ENCODE peak calls at places on chromosomes 1 and 21, in six cellular contexts. K is K562, H is GM23338, W is HCT116, F is HepG2, T is endothelial cell of umbilical vein. D is an unnamed sample.

GRCh38 chr1:18419123-18419844 is 61.4 kb upstream of the KLHDC7A start:
- DNase-seq in K (no peak), H (peak), W (no peak), F (no peak), T (no peak), D (no peak)

GRCh38 chr1:28249013-28249870 is 10.1 kb upstream of the SESN2 start:
- DNase-seq in K (no peak), H (peak), W (peak), F (no peak), T (no peak), D (no peak)

GRCh38 chr1:116777831-116778830 is 23.9 kb downstream of the CD2 start:
- DNase-seq in K (no peak), H (peak), W (no peak), F (peak), T (no peak), D (peak)

GRCh38 chr1:29812397-29813135 is 576.2 kb downstream of the PTPRU start:
- DNase-seq in K (no peak), H (no peak), W (no peak), F (no peak), T (no peak), D (no peak)

GRCh38 chr1:219209578-219209977 is 35.9 kb downstream of the LYPLAL1 start:
- DNase-seq in K (no peak), H (no peak), W (no peak), F (no peak), T (no peak), D (no peak)

GRCh38 chr1:166479052-166479631 is 312.3 kb upstream of the FAM78B start:
- DNase-seq in K (peak), H (peak), W (peak), F (peak), T (peak), D (peak)

GRCh38 chr1:109432336-109432735 is 6.1 kb upstream of the PSMA5 start:
- DNase-seq in K (no peak), H (no peak), W (no peak), F (no peak), T (no peak), D (no peak)

GRCh38 chr1:227447531-227447990 is 115.8 kb upstream of the ZNF678 start:
- DNase-seq in K (peak), H (peak), W (no peak), F (no peak), T (peak), D (no peak)

GRCh38 chr21:43864806-43865470 is at the start of gene AGPAT3:
- DNase-seq in K (peak), H (peak), W (no peak), F (no peak), T (no peak), D (no peak)

GRCh38 chr1:203369666-203370065 is 18.7 kb upstream of the FMOD start:
- DNase-seq in K (no peak), H (no peak), W (no peak), F (no peak), T (no peak), D (no peak)

GRCh38 chr1:116024629-116025028 is 48.3 kb downstream of the SLC22A15 start:
- DNase-seq in K (no peak), H (no peak), W (no peak), F (no peak), T (no peak), D (no peak)

GRCh38 chr1:29931477-29932175 is 695.3 kb downstream of the PTPRU start:
- DNase-seq in K (no peak), H (no peak), W (no peak), F (no peak), T (no peak), D (no peak)

GRCh38 chr1:33296824-33297223 is 24.1 kb downstream of the A3GALT2 start:
- DNase-seq in K (no peak), H (no peak), W (no peak), F (no peak), T (no peak), D (no peak)
- TF ChIP-seq POLR2AphosphoS5 in K (no peak), H (no peak), W (no peak), F (no peak), T (no peak), D (no peak)

GRCh38 chr1:9703165-9703509 is 51.6 kb downstream of the PIK3CD start:
- DNase-seq in K (peak), H (no peak), W (no peak), F (no peak), T (no peak), D (no peak)
- H3K27ac ChIP-seq in K (no peak), H (no peak), W (no peak), F (no peak), T (no peak), D (no peak)

GRCh38 chr1:910311-910880 is 13.3 kb upstream of the SAMD11 start:
- DNase-seq in K (no peak), H (no peak), W (no peak), F (no peak), T (no peak), D (no peak)
- TF ChIP-seq EZH2 in K (no peak), H (no peak), W (no peak), F (no peak), T (no peak), D (no peak)

DNA sequence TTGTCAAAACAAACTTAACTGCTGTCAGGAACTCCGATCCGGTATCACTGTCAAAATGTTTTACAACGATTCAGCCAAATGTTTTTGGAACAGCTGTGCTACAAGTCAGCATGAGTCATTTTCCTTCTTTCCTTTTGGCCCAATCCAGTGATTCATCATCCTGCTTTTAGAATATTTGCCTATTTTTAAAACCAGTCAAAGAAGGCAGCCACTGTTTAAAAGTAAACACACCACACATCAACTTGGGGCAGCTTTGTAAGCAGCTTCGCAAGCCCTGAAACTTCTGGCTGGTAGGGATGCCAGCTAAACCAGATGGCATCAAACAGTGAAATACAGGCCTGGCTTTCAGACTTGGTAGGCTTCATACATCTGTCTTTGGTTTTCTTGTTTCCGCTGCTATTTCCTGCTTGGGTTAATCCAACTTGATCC is 14.9 kb downstream of the MAP3K7CL start:
- DNase-seq in K (no peak), H (no peak), W (no peak), F (peak), T (peak), D (peak)
- TF ChIP-seq POLR2AphosphoS5 in K (no peak), H (no peak), W (no peak), F (no peak), T (peak), D (no peak)

GRCh38 chr1:7953850-7954609 is 7.5 kb upstream of the PARK7 start:
- DNase-seq in K (peak), H (peak), W (peak), F (peak), T (peak), D (no peak)
- H3K27ac ChIP-seq in K (peak), H (peak), W (peak), F (peak), T (peak), D (no peak)

GRCh38 chr1:183180634-183181056 is 5.4 kb upstream of the LAMC2 start:
- DNase-seq in K (no peak), H (peak), W (no peak), F (no peak), T (peak), D (no peak)
- TF ChIP-seq EZH2 in K (no peak), H (no peak), W (no peak), F (no peak), T (no peak), D (no peak)

GRCh38 chr1:99748419-99748818 is 18.0 kb downstream of the FRRS1 start:
- DNase-seq in K (no peak), H (no peak), W (peak), F (peak), T (no peak), D (no peak)
- TF ChIP-seq POLR2AphosphoS5 in K (no peak), H (no peak), W (no peak), F (no peak), T (no peak), D (no peak)